ENCODE peak calls at places on chromosomes 13 and 19, in seven cellular contexts. Y is trophoblast cell, O is mesenchymal stem cell, X is IMR-90, D is neuronal stem cell, Q is mesendoderm, U is H1. F is an unnamed sample.

GRCh38 chr19:50844296-50844935 is 10.3 kb upstream of the KLK3 start:
- DNase-seq in Y (no peak), O (no peak), X (no peak), D (no peak), Q (no peak), U (no peak), F (no peak)

GRCh38 chr13:106052200-106052767 is 483.2 kb downstream of the EFNB2 start:
- DNase-seq in Y (no peak), O (peak), X (peak), D (no peak), Q (no peak), U (no peak), F (no peak)

GRCh38 chr13:89066868-89067466 is 1395.8 kb downstream of the SLITRK5 start:
- DNase-seq in Y (no peak), O (peak), X (peak), D (peak), Q (peak), U (no peak), F (peak)

GRCh38 chr13:75485286-75486062 is 3.5 kb upstream of the TBC1D4 start:
- DNase-seq in Y (no peak), O (peak), X (peak), D (no peak), Q (peak), U (no peak), F (no peak)

GRCh38 chr13:20607015-20607414 is 40.1 kb downstream of the IFT88 start:
- DNase-seq in Y (no peak), O (no peak), X (no peak), D (no peak), Q (no peak), U (no peak), F (no peak)

GRCh38 chr19:17074628-17075034 is 621 bp downstream of the HAUS8 start:
- DNase-seq in Y (no peak), O (no peak), X (no peak), D (no peak), Q (no peak), U (no peak), F (no peak)

GRCh38 chr19:16883518-16883917 is 5.3 kb upstream of the F2RL3 start:
- DNase-seq in Y (no peak), O (no peak), X (no peak), D (no peak), Q (no peak), U (no peak), F (no peak)

GRCh38 chr13:50425772-50426171 is 410.5 kb downstream of the KCNRG start:
- DNase-seq in Y (no peak), O (no peak), X (no peak), D (no peak), Q (no peak), U (no peak), F (no peak)

GRCh38 chr19:447816-448546 is 12.9 kb downstream of the SHC2 start:
- DNase-seq in Y (no peak), O (peak), X (no peak), D (no peak), Q (no peak), U (no peak), F (no peak)

GRCh38 chr13:77300176-77301141 is 26.4 kb downstream of the MYCBP2 start:
- DNase-seq in Y (peak), O (peak), X (peak), D (no peak), Q (peak), U (no peak), F (no peak)

GRCh38 chr13:99614465-99614885 is 113.2 kb downstream of the TM9SF2 start:
- DNase-seq in Y (no peak), O (no peak), X (no peak), D (no peak), Q (peak), U (no peak), F (peak)

GRCh38 chr19:5150902-5151741 is 182.2 kb downstream of the KDM4B start:
- DNase-seq in Y (no peak), O (no peak), X (no peak), D (no peak), Q (no peak), U (no peak), F (peak)

GRCh38 chr13:113874177-113874576 is 10.3 kb upstream of the GAS6 start:
- DNase-seq in Y (no peak), O (no peak), X (no peak), D (no peak), Q (no peak), U (no peak), F (no peak)

DNA sequence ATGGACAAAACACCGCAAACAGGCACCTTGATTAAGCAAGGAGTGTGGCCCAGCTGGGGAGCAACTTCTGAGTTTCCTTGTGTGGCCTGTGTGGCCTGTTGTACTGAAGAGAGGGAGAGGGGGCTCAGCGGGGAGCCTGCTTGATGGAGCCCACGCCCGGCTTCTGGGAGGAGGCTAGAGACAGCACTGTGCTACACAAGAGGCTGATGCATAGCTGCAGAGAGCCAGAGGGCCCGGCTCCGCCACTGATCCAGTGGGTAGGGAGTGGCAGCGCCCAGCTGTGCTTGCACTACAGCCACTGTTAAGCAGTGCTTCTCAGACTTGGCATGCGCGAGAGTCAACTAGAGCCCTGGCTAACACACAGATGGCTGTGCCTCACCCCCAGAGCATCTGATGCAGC is 19.0 kb downstream of the LYL1 start:
- DNase-seq in Y (no peak), O (no peak), X (no peak), D (no peak), Q (no peak), U (no peak), F (no peak)
- H3K4ac ChIP-seq in Y (no peak), O (no peak), X (no peak), D (no peak), Q (no peak), U (no peak), F (no peak)

DNA sequence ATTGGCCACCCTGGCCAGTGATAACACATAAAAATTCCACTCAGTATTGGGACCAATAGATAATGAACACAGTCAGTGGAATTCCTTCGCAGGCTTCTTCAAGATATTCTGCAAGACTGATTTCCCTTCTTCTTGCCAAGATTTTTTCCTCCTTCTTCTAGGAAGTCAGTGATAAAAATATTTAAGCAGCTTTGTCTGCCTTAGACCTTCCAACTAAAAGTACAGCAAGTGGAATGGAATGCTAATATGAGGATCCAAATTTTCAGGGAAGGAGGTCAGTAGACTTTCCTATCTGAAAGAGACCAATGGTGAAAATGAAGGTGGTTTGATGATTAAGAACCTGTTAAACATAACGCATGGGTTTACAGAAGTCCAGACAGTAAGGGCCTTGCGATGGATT is 9.6 kb downstream of the STARD13 start:
- DNase-seq in Y (no peak), O (no peak), X (peak), D (no peak), Q (no peak), U (no peak), F (no peak)
- H3K4ac ChIP-seq in Y (no peak), O (no peak), X (peak), D (no peak), Q (no peak), U (no peak), F (no peak)

DNA sequence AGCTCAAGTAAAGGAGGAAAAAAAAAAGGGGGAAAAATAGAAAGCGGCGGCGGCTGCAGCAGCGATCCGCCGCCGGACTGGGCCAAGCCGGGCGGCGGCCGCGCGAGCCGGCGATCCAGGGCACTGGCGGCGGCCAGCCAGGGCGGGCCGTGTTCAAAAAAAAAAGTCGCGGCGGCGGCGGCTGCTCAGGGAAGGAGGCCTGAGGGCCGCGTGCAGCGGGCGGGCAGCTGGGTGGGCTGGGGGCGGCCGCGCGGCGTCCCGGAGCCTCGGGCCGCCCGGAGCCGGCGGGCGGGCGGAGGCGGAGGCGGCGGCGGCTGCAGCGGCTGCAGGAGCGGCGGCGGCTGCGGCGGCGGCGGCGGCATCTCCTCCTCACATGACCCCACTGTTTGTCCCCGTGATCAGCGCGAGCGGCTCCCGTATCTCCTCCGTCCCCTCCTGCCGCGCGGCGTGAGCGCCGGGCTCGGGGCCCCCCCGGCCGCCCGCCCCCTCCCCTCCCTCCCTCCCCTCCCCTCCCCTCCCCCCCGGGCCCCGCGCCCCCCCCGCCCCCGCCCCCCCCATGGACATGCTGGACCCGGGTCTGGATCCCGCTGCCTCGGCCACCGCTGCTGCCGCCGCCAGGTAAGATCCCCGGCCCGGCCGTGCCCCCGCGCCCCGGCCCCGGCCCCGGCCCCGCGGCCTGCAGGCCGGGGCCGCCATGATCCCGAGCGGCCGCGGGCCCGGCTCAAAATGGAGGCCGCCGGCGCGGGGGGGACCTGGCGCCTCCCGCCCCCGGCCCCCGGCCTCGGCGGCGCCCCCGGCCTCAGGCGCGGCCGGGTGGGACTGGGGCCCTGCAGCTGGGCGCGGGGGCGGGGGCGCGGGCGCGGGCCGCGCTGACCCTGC is at the start of gene USF2:
- DNase-seq in Y (peak), O (peak), X (peak), D (peak), Q (peak), U (no peak), F (peak)
- H3K4ac ChIP-seq in Y (peak), O (peak), X (peak), D (no peak), Q (peak), U (no peak), F (no peak)

GRCh38 chr13:65410791-65411190 is 1819.3 kb downstream of the PCDH9 start:
- DNase-seq in Y (no peak), O (no peak), X (no peak), D (no peak), Q (no peak), U (no peak), F (no peak)
- H3K4ac ChIP-seq in Y (no peak), O (no peak), X (no peak), D (no peak), Q (no peak), U (no peak), F (no peak)

DNA sequence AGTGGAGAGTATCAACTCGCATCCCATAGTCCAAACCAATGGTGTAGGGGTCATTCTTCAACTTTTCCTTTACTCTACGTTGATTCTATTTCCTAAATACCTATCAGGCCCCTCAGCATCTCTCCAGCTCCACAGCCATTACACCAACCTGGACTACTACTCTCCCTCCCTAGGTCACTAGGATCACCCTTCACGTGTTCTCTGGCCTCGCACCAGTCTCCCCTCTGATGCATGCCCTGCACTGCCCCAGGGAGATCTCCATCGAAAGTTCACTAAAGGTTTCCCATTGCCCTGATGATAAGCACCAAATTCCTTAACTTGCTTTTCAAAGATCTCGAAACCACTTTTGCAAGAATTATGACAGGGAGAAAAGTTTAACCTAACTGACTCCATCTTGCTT is 421.5 kb downstream of the TSHZ3 start:
- DNase-seq in Y (no peak), O (no peak), X (no peak), D (no peak), Q (no peak), U (no peak), F (no peak)
- H3K4ac ChIP-seq in Y (no peak), O (no peak), X (no peak), D (no peak), Q (no peak), U (no peak), F (no peak)

GRCh38 chr13:51601601-51602348 is 17.5 kb downstream of the WDFY2 start:
- DNase-seq in Y (no peak), O (no peak), X (no peak), D (no peak), Q (no peak), U (no peak), F (no peak)
- H3K4ac ChIP-seq in Y (no peak), O (no peak), X (no peak), D (no peak), Q (no peak), U (no peak), F (no peak)